ENCODE peak calls at places on chromosomes 4 and X, in seven cellular contexts. I, X, D, R, E, K and S are unnamed samples.

GRCh38 chr4:122614621-122615020 is 6.2 kb downstream of the IL21 start:
- DNase-seq in E (no peak), I (no peak), D (no peak), K (no peak), X (no peak), R (no peak), S (no peak)

GRCh38 chr4:118799235-118799932 is 36.5 kb downstream of the SEC24D start:
- DNase-seq in D (no peak), I (no peak), X (no peak), E (no peak), K (no peak), R (no peak), S (no peak)

GRCh38 chr4:127709456-127709855 is 20.7 kb upstream of the SLC25A31 start:
- DNase-seq in R (peak), E (no peak), I (no peak), X (no peak), K (no peak), D (no peak), S (no peak)

GRCh38 chr4:87057835-87058234 is 123.0 kb downstream of the AFF1 start:
- DNase-seq in R (no peak), I (no peak), K (no peak), X (no peak), D (no peak), E (no peak), S (no peak)

GRCh38 chr4:25211721-25212120 is 22.1 kb upstream of the PI4K2B start:
- DNase-seq in R (no peak), K (no peak), X (no peak), I (no peak), D (no peak), E (no peak), S (no peak)

GRCh38 chrX:39900788-39901170 is 197.0 kb downstream of the BCOR start:
- DNase-seq in K (no peak), X (peak), R (no peak), E (no peak), D (no peak), I (no peak), S (peak)

GRCh38 chr4:128346054-128346716 is 58.6 kb upstream of the PGRMC2 start:
- DNase-seq in I (no peak), X (no peak), K (no peak), R (no peak), E (no peak), D (no peak), S (no peak)

GRCh38 chrX:10990418-10990817 is 120.7 kb upstream of the HCCS start:
- DNase-seq in X (no peak), D (no peak), E (no peak), R (no peak), K (no peak), I (no peak), S (no peak)

GRCh38 chr4:113539408-113539807 is 222.1 kb downstream of the CAMK2D start:
- DNase-seq in K (no peak), R (no peak), X (no peak), I (no peak), D (peak), E (peak), S (no peak)